ENCODE peak calls at places on chromosomes 11 and 22, in four cellular contexts. L is spleen, A is astrocyte of the spinal cord, S is gastrocnemius medialis. J is an unnamed sample.

GRCh38 chr22:41589260-41589600 is 410 bp downstream of the PMM1 start:
- DNase-seq in L (no peak), A (no peak), S (no peak), J (no peak)

GRCh38 chr11:68470304-68470811 is 9.8 kb downstream of the PPP6R3 start:
- DNase-seq in L (no peak), A (no peak), S (no peak), J (no peak)

GRCh38 chr11:69156673-69157155 is 979 bp downstream of the SMIM38 start:
- DNase-seq in L (peak), A (no peak), S (no peak), J (peak)

GRCh38 chr11:10498022-10498400 is 42.9 kb downstream of the AMPD3 start:
- DNase-seq in L (no peak), A (no peak), S (no peak), J (no peak)

GRCh38 chr11:116224154-116224888 is 548.5 kb downstream of the BUD13 start:
- DNase-seq in L (no peak), A (peak), S (no peak), J (peak)

GRCh38 chr11:129691154-129691553 is 124.5 kb upstream of the TMEM45B start:
- DNase-seq in L (no peak), A (no peak), S (no peak), J (no peak)

GRCh38 chr22:39926175-39927152 is 25.6 kb downstream of the GRAP2 start:
- DNase-seq in L (no peak), A (no peak), S (no peak), J (no peak)

GRCh38 chr11:128709402-128709801 is 15.5 kb downstream of the FLI1 start:
- DNase-seq in L (no peak), A (peak), S (no peak), J (peak)

GRCh38 chr11:70546179-70546940 is 148.0 kb downstream of the CTTN start:
- DNase-seq in L (peak), A (no peak), S (no peak), J (no peak)

GRCh38 chr11:91513734-91514133 is 710.9 kb upstream of the FAT3 start:
- DNase-seq in L (no peak), A (no peak), S (no peak), J (no peak)

GRCh38 chr11:26842883-26843282 is 121.0 kb upstream of the SLC5A12 start:
- DNase-seq in L (no peak), A (peak), S (no peak), J (peak)

DNA sequence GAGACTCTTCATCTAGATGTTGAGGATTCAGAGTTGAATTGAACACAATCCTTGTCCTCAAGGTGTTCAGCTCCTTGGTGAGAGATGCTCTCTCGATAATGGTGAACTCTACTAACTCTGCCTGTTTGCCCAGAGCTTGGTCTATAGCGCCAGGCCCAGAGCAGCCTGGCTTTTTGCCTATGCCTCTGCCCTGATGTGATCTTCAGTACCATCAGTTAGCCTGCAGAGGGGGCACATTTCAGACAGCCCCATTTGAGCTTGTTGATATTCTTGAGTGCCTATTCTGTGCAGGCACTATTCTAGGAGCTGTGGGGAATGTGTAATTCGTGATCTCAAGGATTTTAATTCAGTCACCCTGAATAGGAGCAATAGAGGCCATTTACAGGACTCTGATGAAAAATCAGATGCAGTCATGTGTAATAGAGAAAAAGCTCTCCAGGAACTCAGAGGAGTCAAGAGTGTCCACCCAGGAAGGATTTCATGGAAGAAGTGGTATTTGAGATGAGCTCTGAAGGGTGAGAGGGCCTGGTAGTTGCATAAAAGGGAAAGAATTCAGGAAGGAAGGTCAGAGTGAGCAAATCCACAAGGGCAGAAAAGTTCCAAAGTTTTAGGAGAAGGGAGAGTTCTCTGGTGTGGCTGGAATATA is 19.3 kb downstream of the GTPBP1 start:
- DNase-seq in L (peak), A (peak), S (no peak), J (peak)
- TF ChIP-seq CTCF in L (peak), A (peak), S (peak), J (peak)

DNA sequence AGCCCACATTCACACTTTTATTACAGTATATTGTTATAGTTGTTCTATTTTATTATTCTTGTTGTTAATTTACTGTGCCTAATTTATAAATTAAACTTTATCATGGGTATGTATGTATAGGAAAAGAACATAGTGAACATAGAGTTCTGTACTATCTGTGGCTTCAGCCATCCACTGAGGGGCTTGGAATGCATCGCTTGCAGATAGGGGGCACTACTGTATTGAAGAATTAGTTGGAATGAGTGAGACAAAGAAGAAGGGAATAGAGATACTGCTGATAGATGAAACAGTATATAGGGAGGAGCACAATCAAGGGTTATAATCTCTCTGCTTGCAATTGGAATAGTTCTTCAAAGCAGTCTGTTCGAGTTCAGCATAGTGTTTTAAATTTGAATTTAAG is 432.2 kb downstream of the RAB38 start:
- DNase-seq in L (no peak), A (no peak), S (no peak), J (no peak)
- TF ChIP-seq CTCF in L (no peak), A (no peak), S (peak), J (peak)

GRCh38 chr22:46433318-46433717 is 97.8 kb downstream of the TRMU start:
- DNase-seq in L (peak), A (no peak), S (no peak), J (no peak)

GRCh38 chr22:46437990-46438389 is 99.4 kb downstream of the CELSR1 start:
- DNase-seq in L (no peak), A (no peak), S (no peak), J (no peak)

GRCh38 chr22:46439576-46440465 is 97.6 kb downstream of the CELSR1 start:
- DNase-seq in L (no peak), A (no peak), S (no peak), J (no peak)

GRCh38 chr22:46439111-46439510 is 98.3 kb downstream of the CELSR1 start:
- DNase-seq in L (no peak), A (no peak), S (no peak), J (no peak)

GRCh38 chr22:46436595-46437163 is 100.7 kb downstream of the CELSR1 start:
- DNase-seq in L (no peak), A (peak), S (no peak), J (peak)
- TF ChIP-seq CTCF in L (no peak), A (no peak), S (no peak), J (no peak)

GRCh38 chr22:45058622-45058912 is 48.8 kb upstream of the PHF21B start:
- DNase-seq in L (no peak), A (no peak), S (no peak), J (no peak)

GRCh38 chr22:45053571-45053970 is 43.8 kb upstream of the PHF21B start:
- DNase-seq in L (no peak), A (no peak), S (no peak), J (no peak)

GRCh38 chr22:45059296-45059695 is 49.5 kb upstream of the PHF21B start:
- DNase-seq in L (no peak), A (no peak), S (no peak), J (no peak)

GRCh38 chr22:45053094-45053493 is 43.3 kb upstream of the PHF21B start:
- DNase-seq in L (no peak), A (no peak), S (no peak), J (no peak)

DNA sequence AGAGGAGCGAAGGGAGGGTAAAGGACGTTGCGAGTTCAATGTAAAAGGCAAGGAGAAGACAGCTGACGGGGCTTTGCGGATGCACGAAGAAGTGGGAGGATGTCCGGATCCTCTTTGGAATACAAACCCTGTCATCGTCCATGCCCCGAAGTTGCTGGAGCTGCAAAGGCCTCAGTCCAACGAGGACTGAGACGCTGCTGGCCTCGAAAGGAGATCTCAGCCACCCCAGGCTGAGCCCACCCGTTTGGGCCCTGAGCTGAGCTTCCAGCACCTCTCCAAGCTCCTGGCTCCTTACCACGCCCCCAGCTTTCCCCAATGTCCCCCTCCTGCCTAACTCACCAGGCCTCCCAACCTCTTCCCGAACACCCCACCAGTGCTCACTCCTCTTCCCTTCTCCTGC is 46.1 kb upstream of the PHF21B start:
- DNase-seq in L (no peak), A (no peak), S (no peak), J (no peak)
- TF ChIP-seq CTCF in L (no peak), A (no peak), S (no peak), J (no peak)

DNA sequence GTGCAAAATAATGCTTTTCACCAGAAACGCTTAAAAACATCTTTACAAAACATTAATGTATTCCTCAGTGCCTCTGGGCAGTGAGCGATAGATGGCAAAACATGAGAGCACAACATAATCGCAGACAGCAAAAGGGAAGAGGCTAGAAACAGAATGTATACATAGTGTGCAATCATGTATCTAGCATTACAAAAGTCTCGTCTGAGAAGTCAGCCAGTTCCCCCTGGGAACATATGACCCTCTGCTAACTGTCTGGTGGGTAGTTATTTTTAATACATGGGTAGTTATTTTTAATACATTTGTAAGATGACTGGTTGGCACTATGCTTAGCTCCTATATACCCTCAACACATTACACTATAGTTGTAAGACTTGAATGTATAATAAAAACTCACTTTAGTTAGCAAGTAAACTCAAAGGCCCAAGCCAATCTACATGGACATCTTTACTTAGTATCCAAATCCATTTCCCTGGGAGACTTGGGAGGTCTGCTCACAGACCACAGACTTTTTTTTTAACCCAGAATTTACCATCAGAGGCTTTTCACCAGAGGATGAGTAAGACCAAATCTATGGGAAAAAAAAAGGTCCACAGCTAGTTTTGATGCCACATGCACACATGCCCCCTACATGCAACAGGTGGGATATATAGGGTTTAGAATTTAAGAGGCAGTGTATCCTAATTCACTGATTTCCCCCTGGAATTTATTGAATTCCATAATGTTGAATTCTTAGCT is 71.7 kb downstream of the AMBRA1 start:
- DNase-seq in L (no peak), A (peak), S (no peak), J (peak)
- TF ChIP-seq CTCF in L (no peak), A (peak), S (no peak), J (peak)

J was measured in fibroblast of mammary gland.